ENCODE peak calls at places on chromosomes 4 and X, in eight cellular contexts. K is lower leg skin, Y is left ventricle myocardium inferior, M is GM23338, I is mammary epithelial cell, O is DMS153, J is AG09309, C is hippocampal formation. P is an unnamed sample.
A peak's percentile ranks its signal among the peaks of the same experiment; 100 is the strongest.

GRCh38 chr4:188414441-188414840 is 275.2 kb downstream of the TRIML1 start:
- DNase-seq in K (no peak), Y (no peak), M (no peak), I (no peak), O (no peak), J (no peak), C (no peak), P (no peak)

GRCh38 chrX:16826207-16826606 is 39.9 kb downstream of the TXLNG start:
- DNase-seq in K (no peak), Y (no peak), M (no peak), I (peak; percentile 50), O (peak; percentile 19), J (no peak), C (peak; percentile 68), P (no peak)

GRCh38 chrX:70168238-70169188 is 8.8 kb upstream of the DGAT2L6 start:
- DNase-seq in K (no peak), Y (no peak), M (peak; percentile 56), I (peak; percentile 19), O (peak; percentile 4), J (peak; percentile 11), C (peak; percentile 28), P (peak; percentile 40)

GRCh38 chr4:168560835-168561210 is 64.0 kb downstream of the PALLD start:
- DNase-seq in K (no peak), Y (no peak), M (no peak), I (no peak), O (peak; percentile 59), J (no peak), C (no peak), P (no peak)

GRCh38 chr4:20019310-20020015 is 232.2 kb upstream of the SLIT2 start:
- DNase-seq in K (no peak), Y (no peak), M (no peak), I (no peak), O (no peak), J (no peak), C (no peak), P (no peak)

GRCh38 chr4:89316931-89317366 is 9.3 kb upstream of the GPRIN3 start:
- DNase-seq in K (no peak), Y (no peak), M (no peak), I (no peak), O (no peak), J (no peak), C (no peak), P (peak; percentile 43)

GRCh38 chr4:152643153-152644035 is 36.4 kb downstream of the TMEM154 start:
- DNase-seq in K (no peak), Y (peak; percentile 18), M (no peak), I (no peak), O (no peak), J (no peak), C (no peak), P (no peak)

GRCh38 chr4:100026066-100026465 is 76.0 kb upstream of the H2AZ1 start:
- DNase-seq in K (no peak), Y (no peak), M (no peak), I (no peak), O (no peak), J (no peak), C (no peak), P (no peak)

GRCh38 chr4:114642173-114642780 is 43.7 kb downstream of the UGT8 start:
- DNase-seq in K (no peak), Y (no peak), M (no peak), I (no peak), O (no peak), J (no peak), C (no peak), P (no peak)

GRCh38 chrX:140744085-140744484 is 34.5 kb downstream of the LINC00632 start:
- DNase-seq in K (no peak), Y (no peak), M (no peak), I (no peak), O (no peak), J (no peak), C (no peak), P (no peak)

GRCh38 chr4:3484057-3484973 is 21.2 kb downstream of the DOK7 start:
- DNase-seq in K (no peak), Y (peak; percentile 83), M (no peak), I (peak; percentile 87), O (peak; percentile 5), J (no peak), C (no peak), P (no peak)

GRCh38 chr4:127250577-127250976 is 382.2 kb upstream of the INTU start:
- DNase-seq in K (no peak), Y (no peak), M (no peak), I (no peak), O (no peak), J (no peak), C (no peak), P (no peak)

GRCh38 chr4:120561648-120562047 is 360.9 kb downstream of the PRDM5 start:
- DNase-seq in K (no peak), Y (no peak), M (peak; percentile 1), I (no peak), O (no peak), J (no peak), C (no peak), P (no peak)

GRCh38 chr4:65367306-65367705 is 303.0 kb downstream of the EPHA5 start:
- DNase-seq in K (no peak), Y (no peak), M (no peak), I (no peak), O (no peak), J (no peak), C (no peak), P (no peak)

GRCh38 chrX:47643926-47644325 is 6.4 kb downstream of the ELK1 start:
- DNase-seq in K (no peak), Y (no peak), M (no peak), I (no peak), O (no peak), J (no peak), C (no peak), P (no peak)

GRCh38 chr4:180610317-180610716 is 1632.9 kb upstream of the TENM3 start:
- DNase-seq in K (no peak), Y (no peak), M (no peak), I (peak; percentile 85), O (peak; percentile 48), J (no peak), C (no peak), P (peak; percentile 45)

GRCh38 chr4:6548201-6548881 is 26.6 kb upstream of the MAN2B2 start:
- DNase-seq in K (no peak), Y (peak; percentile 26), M (peak; percentile 75), I (peak; percentile 37), O (no peak), J (peak; percentile 2), C (peak; percentile 31), P (no peak)

GRCh38 chrX:13029341-13029740 is 15.1 kb downstream of the FAM9C start:
- DNase-seq in K (no peak), Y (peak; percentile 59), M (no peak), I (no peak), O (no peak), J (no peak), C (no peak), P (no peak)

GRCh38 chrX:123422875-123423274 is 238.8 kb downstream of the GRIA3 start:
- DNase-seq in K (no peak), Y (no peak), M (peak; percentile 28), I (peak; percentile 27), O (no peak), J (no peak), C (peak; percentile 30), P (no peak)